ENCODE peak calls at places on chromosomes 4 and X, in eight cellular contexts. One of them, this sample, is unnamed.

GRCh38 chr4:128571747-128572146 is 237.8 kb upstream of the JADE1 start:
- DNase-seq in neural progenitor cell: no peak
- DNase-seq in tibial nerve: no peak
- DNase-seq in lung: peak
- DNase-seq in MM.1S: peak
- DNase-seq in upper lobe of right lung: no peak
- DNase-seq in activated CD8-positive, alpha-beta T cell treated with anti-CD3 and anti-CD28 coated beads for 36 hours: no peak
- DNase-seq in transverse colon: peak
- DNase-seq in this sample: no peak

GRCh38 chr4:150581206-150581605 is 745 bp upstream of the MAB21L2 start:
- DNase-seq in neural progenitor cell: no peak
- DNase-seq in tibial nerve: no peak
- DNase-seq in lung: no peak
- DNase-seq in MM.1S: no peak
- DNase-seq in upper lobe of right lung: no peak
- DNase-seq in activated CD8-positive, alpha-beta T cell treated with anti-CD3 and anti-CD28 coated beads for 36 hours: no peak
- DNase-seq in transverse colon: no peak
- DNase-seq in this sample: no peak

GRCh38 chr4:182876427-182876826 is 40.8 kb downstream of the DCTD start:
- DNase-seq in neural progenitor cell: no peak
- DNase-seq in tibial nerve: no peak
- DNase-seq in lung: no peak
- DNase-seq in MM.1S: no peak
- DNase-seq in upper lobe of right lung: no peak
- DNase-seq in activated CD8-positive, alpha-beta T cell treated with anti-CD3 and anti-CD28 coated beads for 36 hours: no peak
- DNase-seq in transverse colon: no peak
- DNase-seq in this sample: no peak

GRCh38 chr4:11724731-11725130 is 296.0 kb upstream of the HS3ST1 start:
- DNase-seq in neural progenitor cell: no peak
- DNase-seq in tibial nerve: no peak
- DNase-seq in lung: no peak
- DNase-seq in MM.1S: no peak
- DNase-seq in upper lobe of right lung: no peak
- DNase-seq in activated CD8-positive, alpha-beta T cell treated with anti-CD3 and anti-CD28 coated beads for 36 hours: no peak
- DNase-seq in transverse colon: no peak
- DNase-seq in this sample: no peak

GRCh38 chr4:82217986-82218715 is 155.6 kb downstream of the HNRNPD start:
- DNase-seq in neural progenitor cell: peak
- DNase-seq in tibial nerve: no peak
- DNase-seq in lung: no peak
- DNase-seq in MM.1S: peak
- DNase-seq in upper lobe of right lung: no peak
- DNase-seq in activated CD8-positive, alpha-beta T cell treated with anti-CD3 and anti-CD28 coated beads for 36 hours: peak
- DNase-seq in transverse colon: no peak
- DNase-seq in this sample: no peak

GRCh38 chr4:85756938-85757337 is 282.0 kb downstream of the ARHGAP24 start:
- DNase-seq in neural progenitor cell: peak
- DNase-seq in tibial nerve: no peak
- DNase-seq in lung: no peak
- DNase-seq in MM.1S: no peak
- DNase-seq in upper lobe of right lung: no peak
- DNase-seq in activated CD8-positive, alpha-beta T cell treated with anti-CD3 and anti-CD28 coated beads for 36 hours: no peak
- DNase-seq in transverse colon: no peak
- DNase-seq in this sample: no peak

GRCh38 chr4:4217123-4217522 is 9.6 kb downstream of the OTOP1 start:
- DNase-seq in neural progenitor cell: no peak
- DNase-seq in tibial nerve: no peak
- DNase-seq in lung: no peak
- DNase-seq in MM.1S: no peak
- DNase-seq in upper lobe of right lung: no peak
- DNase-seq in activated CD8-positive, alpha-beta T cell treated with anti-CD3 and anti-CD28 coated beads for 36 hours: no peak
- DNase-seq in transverse colon: no peak
- DNase-seq in this sample: no peak

GRCh38 chrX:20623448-20623847 is 356.7 kb upstream of the RPS6KA3 start:
- DNase-seq in neural progenitor cell: no peak
- DNase-seq in tibial nerve: no peak
- DNase-seq in lung: no peak
- DNase-seq in MM.1S: no peak
- DNase-seq in upper lobe of right lung: no peak
- DNase-seq in activated CD8-positive, alpha-beta T cell treated with anti-CD3 and anti-CD28 coated beads for 36 hours: peak
- DNase-seq in transverse colon: no peak
- DNase-seq in this sample: no peak

GRCh38 chr4:94827481-94828110 is 69.8 kb downstream of the BMPR1B start:
- DNase-seq in neural progenitor cell: no peak
- DNase-seq in tibial nerve: no peak
- DNase-seq in lung: no peak
- DNase-seq in MM.1S: no peak
- DNase-seq in upper lobe of right lung: no peak
- DNase-seq in activated CD8-positive, alpha-beta T cell treated with anti-CD3 and anti-CD28 coated beads for 36 hours: no peak
- DNase-seq in transverse colon: no peak
- DNase-seq in this sample: no peak

GRCh38 chrX:103488332-103488731 is 31.0 kb downstream of the RAB40A start:
- DNase-seq in neural progenitor cell: peak
- DNase-seq in tibial nerve: no peak
- DNase-seq in lung: no peak
- DNase-seq in MM.1S: no peak
- DNase-seq in upper lobe of right lung: no peak
- DNase-seq in activated CD8-positive, alpha-beta T cell treated with anti-CD3 and anti-CD28 coated beads for 36 hours: no peak
- DNase-seq in transverse colon: no peak
- DNase-seq in this sample: no peak

GRCh38 chrX:129529685-129530281 is 6.5 kb upstream of the SMARCA1 start:
- DNase-seq in neural progenitor cell: no peak
- DNase-seq in tibial nerve: no peak
- DNase-seq in lung: no peak
- DNase-seq in MM.1S: no peak
- DNase-seq in upper lobe of right lung: no peak
- DNase-seq in activated CD8-positive, alpha-beta T cell treated with anti-CD3 and anti-CD28 coated beads for 36 hours: no peak
- DNase-seq in transverse colon: no peak
- DNase-seq in this sample: no peak

GRCh38 chr4:152138451-152138850 is 377.6 kb upstream of the GATB start:
- DNase-seq in neural progenitor cell: no peak
- DNase-seq in tibial nerve: no peak
- DNase-seq in lung: no peak
- DNase-seq in MM.1S: no peak
- DNase-seq in upper lobe of right lung: no peak
- DNase-seq in activated CD8-positive, alpha-beta T cell treated with anti-CD3 and anti-CD28 coated beads for 36 hours: peak
- DNase-seq in transverse colon: no peak
- DNase-seq in this sample: no peak

GRCh38 chr4:953574-953915 is 19.8 kb downstream of the DGKQ start:
- DNase-seq in neural progenitor cell: no peak
- DNase-seq in tibial nerve: no peak
- DNase-seq in lung: no peak
- DNase-seq in MM.1S: no peak
- DNase-seq in upper lobe of right lung: no peak
- DNase-seq in activated CD8-positive, alpha-beta T cell treated with anti-CD3 and anti-CD28 coated beads for 36 hours: no peak
- DNase-seq in transverse colon: no peak
- DNase-seq in this sample: no peak

GRCh38 chr4:136650541-136651277 is 881.6 kb downstream of the PCDH18 start:
- DNase-seq in neural progenitor cell: no peak
- DNase-seq in tibial nerve: no peak
- DNase-seq in lung: no peak
- DNase-seq in MM.1S: no peak
- DNase-seq in upper lobe of right lung: no peak
- DNase-seq in activated CD8-positive, alpha-beta T cell treated with anti-CD3 and anti-CD28 coated beads for 36 hours: no peak
- DNase-seq in transverse colon: no peak
- DNase-seq in this sample: no peak

GRCh38 chr4:137861682-137862081 is 329.4 kb upstream of the PCDH18 start:
- DNase-seq in neural progenitor cell: peak
- DNase-seq in tibial nerve: no peak
- DNase-seq in lung: no peak
- DNase-seq in MM.1S: peak
- DNase-seq in upper lobe of right lung: no peak
- DNase-seq in activated CD8-positive, alpha-beta T cell treated with anti-CD3 and anti-CD28 coated beads for 36 hours: no peak
- DNase-seq in transverse colon: no peak
- DNase-seq in this sample: no peak

GRCh38 chr4:170497105-170497504 is 407.3 kb upstream of the AADAT start:
- DNase-seq in neural progenitor cell: peak
- DNase-seq in tibial nerve: no peak
- DNase-seq in lung: no peak
- DNase-seq in MM.1S: peak
- DNase-seq in upper lobe of right lung: no peak
- DNase-seq in activated CD8-positive, alpha-beta T cell treated with anti-CD3 and anti-CD28 coated beads for 36 hours: no peak
- DNase-seq in transverse colon: no peak
- DNase-seq in this sample: no peak
- TF ChIP-seq CTCF in neural progenitor cell: no peak
- TF ChIP-seq CTCF in tibial nerve: no peak
- TF ChIP-seq CTCF in lung: no peak
- TF ChIP-seq CTCF in MM.1S: peak
- TF ChIP-seq CTCF in upper lobe of right lung: no peak
- TF ChIP-seq CTCF in activated CD8-positive, alpha-beta T cell treated with anti-CD3 and anti-CD28 coated beads for 36 hours: no peak
- TF ChIP-seq CTCF in transverse colon: no peak
- TF ChIP-seq CTCF in this sample: no peak

GRCh38 chr4:180832086-180832485 is 1411.1 kb upstream of the TENM3 start:
- DNase-seq in neural progenitor cell: peak
- DNase-seq in tibial nerve: no peak
- DNase-seq in lung: no peak
- DNase-seq in MM.1S: no peak
- DNase-seq in upper lobe of right lung: no peak
- DNase-seq in activated CD8-positive, alpha-beta T cell treated with anti-CD3 and anti-CD28 coated beads for 36 hours: no peak
- DNase-seq in transverse colon: no peak
- DNase-seq in this sample: no peak
- TF ChIP-seq CTCF in neural progenitor cell: peak
- TF ChIP-seq CTCF in tibial nerve: no peak
- TF ChIP-seq CTCF in lung: no peak
- TF ChIP-seq CTCF in MM.1S: peak
- TF ChIP-seq CTCF in upper lobe of right lung: no peak
- TF ChIP-seq CTCF in activated CD8-positive, alpha-beta T cell treated with anti-CD3 and anti-CD28 coated beads for 36 hours: no peak
- TF ChIP-seq CTCF in transverse colon: no peak
- TF ChIP-seq CTCF in this sample: peak

GRCh38 chr4:21447320-21448055 is 501.1 kb downstream of the KCNIP4 start:
- DNase-seq in neural progenitor cell: no peak
- DNase-seq in tibial nerve: no peak
- DNase-seq in lung: no peak
- DNase-seq in MM.1S: no peak
- DNase-seq in upper lobe of right lung: no peak
- DNase-seq in activated CD8-positive, alpha-beta T cell treated with anti-CD3 and anti-CD28 coated beads for 36 hours: no peak
- DNase-seq in transverse colon: no peak
- DNase-seq in this sample: no peak
- TF ChIP-seq CTCF in neural progenitor cell: peak
- TF ChIP-seq CTCF in tibial nerve: no peak
- TF ChIP-seq CTCF in lung: no peak
- TF ChIP-seq CTCF in MM.1S: no peak
- TF ChIP-seq CTCF in upper lobe of right lung: no peak
- TF ChIP-seq CTCF in activated CD8-positive, alpha-beta T cell treated with anti-CD3 and anti-CD28 coated beads for 36 hours: no peak
- TF ChIP-seq CTCF in transverse colon: no peak
- TF ChIP-seq CTCF in this sample: no peak

GRCh38 chr4:184806711-184807110 is 19.1 kb downstream of the ACSL1 start:
- DNase-seq in neural progenitor cell: no peak
- DNase-seq in tibial nerve: no peak
- DNase-seq in lung: no peak
- DNase-seq in MM.1S: no peak
- DNase-seq in upper lobe of right lung: no peak
- DNase-seq in activated CD8-positive, alpha-beta T cell treated with anti-CD3 and anti-CD28 coated beads for 36 hours: no peak
- DNase-seq in transverse colon: no peak
- DNase-seq in this sample: no peak

GRCh38 chr4:184807261-184807660 is 18.5 kb downstream of the ACSL1 start:
- DNase-seq in neural progenitor cell: no peak
- DNase-seq in tibial nerve: no peak
- DNase-seq in lung: no peak
- DNase-seq in MM.1S: no peak
- DNase-seq in upper lobe of right lung: no peak
- DNase-seq in activated CD8-positive, alpha-beta T cell treated with anti-CD3 and anti-CD28 coated beads for 36 hours: no peak
- DNase-seq in transverse colon: no peak
- DNase-seq in this sample: no peak

GRCh38 chr4:184806246-184806550 is 19.6 kb downstream of the ACSL1 start:
- DNase-seq in neural progenitor cell: no peak
- DNase-seq in tibial nerve: no peak
- DNase-seq in lung: no peak
- DNase-seq in MM.1S: no peak
- DNase-seq in upper lobe of right lung: no peak
- DNase-seq in activated CD8-positive, alpha-beta T cell treated with anti-CD3 and anti-CD28 coated beads for 36 hours: no peak
- DNase-seq in transverse colon: no peak
- DNase-seq in this sample: no peak

GRCh38 chr4:184808719-184809062 is 17.1 kb downstream of the ACSL1 start:
- DNase-seq in neural progenitor cell: no peak
- DNase-seq in tibial nerve: no peak
- DNase-seq in lung: no peak
- DNase-seq in MM.1S: no peak
- DNase-seq in upper lobe of right lung: no peak
- DNase-seq in activated CD8-positive, alpha-beta T cell treated with anti-CD3 and anti-CD28 coated beads for 36 hours: no peak
- DNase-seq in transverse colon: no peak
- DNase-seq in this sample: no peak

DNA sequence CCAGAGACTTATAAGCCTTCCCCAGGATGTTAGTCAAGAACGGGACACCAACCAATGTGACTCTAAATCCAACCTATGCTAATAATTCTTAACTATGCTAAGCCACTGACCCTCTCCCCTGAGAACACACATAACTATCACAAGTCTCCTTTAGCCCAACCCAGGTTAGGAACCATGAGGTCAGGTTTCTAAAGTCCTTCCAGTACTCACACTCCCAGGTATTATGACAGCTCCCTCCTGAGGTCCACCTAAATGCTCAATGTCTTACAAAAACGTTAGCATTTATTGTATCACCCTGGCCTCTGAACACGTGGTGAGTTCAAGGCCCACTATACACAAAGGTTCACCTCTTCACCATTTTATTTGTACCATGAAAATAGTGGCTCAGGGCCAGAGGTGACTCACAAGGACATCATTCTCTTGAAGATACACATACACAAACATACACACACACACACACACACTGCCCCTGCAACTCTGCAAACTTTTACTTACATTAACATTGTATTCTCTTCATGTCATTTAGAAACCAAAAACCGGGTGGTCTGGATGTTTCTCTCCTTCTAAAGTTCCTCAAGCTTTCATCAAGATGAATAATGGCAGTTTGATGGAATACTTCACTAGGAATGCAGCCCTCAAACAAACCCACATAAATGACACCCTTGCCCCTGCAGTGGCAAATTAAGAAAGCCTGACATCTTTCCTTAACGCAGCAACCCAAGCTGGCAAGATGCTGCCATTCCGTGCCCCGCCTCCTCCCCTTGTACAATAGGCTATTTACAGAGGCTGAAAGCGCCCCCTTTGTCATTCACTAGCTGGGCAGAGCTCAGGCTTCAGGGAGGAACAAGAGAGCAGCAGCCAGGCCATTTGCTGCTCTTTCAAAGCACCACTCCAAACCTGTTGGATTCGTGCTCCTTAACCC is 17.7 kb downstream of the ACSL1 start:
- DNase-seq in neural progenitor cell: peak
- DNase-seq in tibial nerve: no peak
- DNase-seq in lung: no peak
- DNase-seq in MM.1S: no peak
- DNase-seq in upper lobe of right lung: no peak
- DNase-seq in activated CD8-positive, alpha-beta T cell treated with anti-CD3 and anti-CD28 coated beads for 36 hours: no peak
- DNase-seq in transverse colon: no peak
- DNase-seq in this sample: peak
- TF ChIP-seq CTCF in neural progenitor cell: peak
- TF ChIP-seq CTCF in tibial nerve: no peak
- TF ChIP-seq CTCF in lung: no peak
- TF ChIP-seq CTCF in MM.1S: no peak
- TF ChIP-seq CTCF in upper lobe of right lung: no peak
- TF ChIP-seq CTCF in activated CD8-positive, alpha-beta T cell treated with anti-CD3 and anti-CD28 coated beads for 36 hours: no peak
- TF ChIP-seq CTCF in transverse colon: no peak
- TF ChIP-seq CTCF in this sample: no peak

This sample was measured in neural crest cell.